ENCODE peak calls at places on chromosomes 5 and 9, in six cellular contexts. One of them, this sample, is unnamed.

GRCh38 chr9:117400131-117400530 is 14.7 kb downstream of the ASTN2 start:
- DNase-seq in stomach: peak; percentile 39
- DNase-seq in PC-3: no peak
- DNase-seq in transverse colon: no peak
- DNase-seq in CD4-positive, CD25-positive, alpha-beta regulatory T cell: no peak
- DNase-seq in left lung: no peak
- DNase-seq in this sample: no peak

GRCh38 chr5:80141147-80141671 is 106.1 kb downstream of the THBS4 start:
- DNase-seq in stomach: peak; percentile 42
- DNase-seq in PC-3: no peak
- DNase-seq in transverse colon: peak; percentile 70
- DNase-seq in CD4-positive, CD25-positive, alpha-beta regulatory T cell: no peak
- DNase-seq in left lung: peak; percentile 78
- DNase-seq in this sample: no peak

GRCh38 chr9:120924698-120925534 is 1.7 kb downstream of the TRAF1 start:
- DNase-seq in PC-3: no peak
- DNase-seq in left lung: no peak
- DNase-seq in CD4-positive, CD25-positive, alpha-beta regulatory T cell: no peak
- DNase-seq in transverse colon: no peak
- DNase-seq in stomach: no peak
- DNase-seq in this sample: no peak

GRCh38 chr5:124252094-124252750 is 494.2 kb downstream of the ZNF608 start:
- DNase-seq in transverse colon: no peak
- DNase-seq in left lung: no peak
- DNase-seq in CD4-positive, CD25-positive, alpha-beta regulatory T cell: no peak
- DNase-seq in stomach: no peak
- DNase-seq in PC-3: no peak
- DNase-seq in this sample: no peak

GRCh38 chr5:15097552-15097951 is 226.0 kb upstream of the ANKH start:
- DNase-seq in stomach: no peak
- DNase-seq in transverse colon: no peak
- DNase-seq in left lung: no peak
- DNase-seq in PC-3: no peak
- DNase-seq in CD4-positive, CD25-positive, alpha-beta regulatory T cell: no peak
- DNase-seq in this sample: no peak

GRCh38 chr5:180832638-180833068 is 28.4 kb downstream of the ZFP62 start:
- DNase-seq in CD4-positive, CD25-positive, alpha-beta regulatory T cell: peak; percentile 59
- DNase-seq in stomach: no peak
- DNase-seq in PC-3: no peak
- DNase-seq in transverse colon: peak; percentile 39
- DNase-seq in left lung: no peak
- DNase-seq in this sample: peak; percentile 49

GRCh38 chr9:115099891-115100290 is 18.1 kb downstream of the TNC start:
- DNase-seq in stomach: no peak
- DNase-seq in left lung: no peak
- DNase-seq in transverse colon: no peak
- DNase-seq in CD4-positive, CD25-positive, alpha-beta regulatory T cell: no peak
- DNase-seq in PC-3: no peak
- DNase-seq in this sample: no peak

GRCh38 chr9:70352356-70352755 is 62.1 kb downstream of the KLF9 start:
- DNase-seq in PC-3: peak; percentile 22
- DNase-seq in stomach: no peak
- DNase-seq in CD4-positive, CD25-positive, alpha-beta regulatory T cell: no peak
- DNase-seq in transverse colon: no peak
- DNase-seq in left lung: no peak
- DNase-seq in this sample: no peak

GRCh38 chr5:6728011-6728794 is 15.0 kb downstream of the TENT4A start:
- DNase-seq in transverse colon: no peak
- DNase-seq in left lung: peak; percentile 37
- DNase-seq in PC-3: no peak
- DNase-seq in CD4-positive, CD25-positive, alpha-beta regulatory T cell: no peak
- DNase-seq in stomach: no peak
- DNase-seq in this sample: no peak

GRCh38 chr9:110932883-110933282 is 105.4 kb downstream of the LPAR1 start:
- DNase-seq in PC-3: no peak
- DNase-seq in transverse colon: no peak
- DNase-seq in CD4-positive, CD25-positive, alpha-beta regulatory T cell: no peak
- DNase-seq in left lung: no peak
- DNase-seq in stomach: no peak
- DNase-seq in this sample: no peak

GRCh38 chr5:62720036-62720441 is 141.4 kb downstream of the LRRC70 start:
- DNase-seq in CD4-positive, CD25-positive, alpha-beta regulatory T cell: no peak
- DNase-seq in left lung: no peak
- DNase-seq in stomach: peak; percentile 33
- DNase-seq in transverse colon: no peak
- DNase-seq in PC-3: peak; percentile 41
- DNase-seq in this sample: no peak

GRCh38 chr5:50302815-50303490 is 138.1 kb downstream of the EMB start:
- DNase-seq in transverse colon: no peak
- DNase-seq in stomach: no peak
- DNase-seq in PC-3: peak; percentile 91
- DNase-seq in left lung: no peak
- DNase-seq in CD4-positive, CD25-positive, alpha-beta regulatory T cell: no peak
- DNase-seq in this sample: no peak

GRCh38 chr9:124774131-124774978 is 2.6 kb upstream of the OLFML2A start:
- DNase-seq in PC-3: peak; percentile 79
- DNase-seq in stomach: peak; percentile 86
- DNase-seq in left lung: peak; percentile 89
- DNase-seq in transverse colon: peak; percentile 89
- DNase-seq in CD4-positive, CD25-positive, alpha-beta regulatory T cell: peak; percentile 76
- DNase-seq in this sample: peak; percentile 71

GRCh38 chr5:95628933-95629332 is 9.0 kb downstream of the GPR150 start:
- DNase-seq in CD4-positive, CD25-positive, alpha-beta regulatory T cell: no peak
- DNase-seq in transverse colon: no peak
- DNase-seq in PC-3: no peak
- DNase-seq in left lung: no peak
- DNase-seq in stomach: no peak
- DNase-seq in this sample: no peak

GRCh38 chr5:1330146-1330846 is 14.6 kb downstream of the CLPTM1L start:
- DNase-seq in PC-3: no peak
- DNase-seq in stomach: peak; percentile 94
- DNase-seq in transverse colon: peak; percentile 61
- DNase-seq in CD4-positive, CD25-positive, alpha-beta regulatory T cell: no peak
- DNase-seq in left lung: peak; percentile 81
- DNase-seq in this sample: no peak

GRCh38 chr9:16133556-16134227 is 580.8 kb downstream of the CCDC171 start:
- DNase-seq in CD4-positive, CD25-positive, alpha-beta regulatory T cell: no peak
- DNase-seq in left lung: no peak
- DNase-seq in transverse colon: peak; percentile 20
- DNase-seq in PC-3: peak; percentile 88
- DNase-seq in stomach: no peak
- DNase-seq in this sample: no peak

GRCh38 chr5:137688248-137688840 is 47.5 kb downstream of the KLHL3 start:
- DNase-seq in CD4-positive, CD25-positive, alpha-beta regulatory T cell: no peak
- DNase-seq in transverse colon: no peak
- DNase-seq in stomach: no peak
- DNase-seq in PC-3: no peak
- DNase-seq in left lung: no peak
- DNase-seq in this sample: no peak

DNA sequence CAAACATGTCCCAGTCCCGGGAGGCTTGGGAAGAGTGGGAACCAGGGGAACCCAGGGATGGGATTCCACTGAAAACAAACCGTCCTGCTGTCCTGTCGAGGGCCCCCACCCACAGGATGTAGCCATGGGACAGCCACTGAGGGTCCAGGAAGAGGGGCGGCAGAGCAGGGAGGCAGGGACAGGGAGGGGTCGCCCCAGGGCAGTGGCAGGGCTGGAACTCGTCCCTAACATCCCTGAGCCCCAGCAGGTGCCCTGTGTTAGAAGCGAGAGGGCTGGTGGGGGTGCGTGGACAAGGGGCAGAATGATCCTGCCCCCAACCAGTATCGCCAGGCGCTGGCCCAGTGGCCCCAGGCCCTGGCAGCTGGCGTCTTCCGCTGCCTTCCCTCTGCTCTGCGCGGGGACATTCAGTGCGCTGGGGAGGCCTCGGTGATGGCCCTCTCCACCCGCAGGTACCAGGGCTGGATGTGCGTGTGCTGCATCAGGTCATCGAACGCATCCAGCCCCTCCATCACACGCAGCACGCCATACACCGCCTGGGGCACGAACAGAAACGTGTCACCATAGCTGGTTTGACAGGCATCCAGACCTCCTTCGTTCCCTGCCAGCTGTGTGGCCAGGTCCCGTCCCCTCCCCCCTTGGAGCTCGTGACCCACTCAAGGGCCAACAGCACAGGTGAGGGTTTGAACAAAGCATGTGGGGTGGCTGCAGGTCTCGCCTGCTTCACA is 6.6 kb downstream of the PTGES2 start:
- DNase-seq in stomach: peak; percentile 22
- DNase-seq in PC-3: no peak
- DNase-seq in transverse colon: peak; percentile 6
- DNase-seq in CD4-positive, CD25-positive, alpha-beta regulatory T cell: no peak
- DNase-seq in left lung: peak; percentile 56
- DNase-seq in this sample: no peak
- H3K27ac ChIP-seq in stomach: no peak overlapping the region
- H3K27ac ChIP-seq in PC-3: no peak overlapping the region
- H3K27ac ChIP-seq in transverse colon: no peak overlapping the region
- H3K27ac ChIP-seq in CD4-positive, CD25-positive, alpha-beta regulatory T cell: no peak overlapping the region
- H3K27ac ChIP-seq in left lung: no peak overlapping the region
- H3K27ac ChIP-seq in this sample: no peak overlapping the region

GRCh38 chr9:93187047-93187446 is 3.1 kb downstream of the WNK2 start:
- DNase-seq in left lung: peak; percentile 47
- DNase-seq in stomach: peak; percentile 34
- DNase-seq in CD4-positive, CD25-positive, alpha-beta regulatory T cell: no peak
- DNase-seq in transverse colon: no peak
- DNase-seq in PC-3: no peak
- DNase-seq in this sample: no peak

GRCh38 chr9:93189369-93190132 is 5.6 kb downstream of the WNK2 start:
- DNase-seq in CD4-positive, CD25-positive, alpha-beta regulatory T cell: no peak
- DNase-seq in left lung: peak; percentile 76
- DNase-seq in transverse colon: no peak
- DNase-seq in PC-3: no peak
- DNase-seq in stomach: no peak
- DNase-seq in this sample: no peak

GRCh38 chr9:93186151-93186715 is 2.3 kb downstream of the WNK2 start:
- DNase-seq in transverse colon: no peak
- DNase-seq in PC-3: no peak
- DNase-seq in stomach: no peak
- DNase-seq in CD4-positive, CD25-positive, alpha-beta regulatory T cell: no peak
- DNase-seq in left lung: peak; percentile 74
- DNase-seq in this sample: no peak

GRCh38 chr9:93188426-93189368 is 4.8 kb downstream of the WNK2 start:
- DNase-seq in left lung: peak; percentile 52
- DNase-seq in transverse colon: no peak
- DNase-seq in PC-3: no peak
- DNase-seq in stomach: no peak
- DNase-seq in CD4-positive, CD25-positive, alpha-beta regulatory T cell: no peak
- DNase-seq in this sample: no peak

GRCh38 chr9:93187574-93187973 is 3.6 kb downstream of the WNK2 start:
- DNase-seq in left lung: peak; percentile 54
- DNase-seq in transverse colon: no peak
- DNase-seq in stomach: no peak
- DNase-seq in PC-3: no peak
- DNase-seq in CD4-positive, CD25-positive, alpha-beta regulatory T cell: no peak
- DNase-seq in this sample: no peak
- H3K27ac ChIP-seq in left lung: no peak overlapping the region
- H3K27ac ChIP-seq in transverse colon: peak overlapping the region; percentile 88
- H3K27ac ChIP-seq in stomach: peak overlapping the region; percentile 50
- H3K27ac ChIP-seq in PC-3: no peak overlapping the region
- H3K27ac ChIP-seq in CD4-positive, CD25-positive, alpha-beta regulatory T cell: no peak overlapping the region
- H3K27ac ChIP-seq in this sample: no peak overlapping the region

GRCh38 chr9:72982161-72982799 is 29.4 kb upstream of the ALDH1A1 start:
- DNase-seq in PC-3: no peak
- DNase-seq in transverse colon: no peak
- DNase-seq in CD4-positive, CD25-positive, alpha-beta regulatory T cell: no peak
- DNase-seq in left lung: no peak
- DNase-seq in stomach: no peak
- DNase-seq in this sample: no peak

GRCh38 chr9:72983056-72983455 is 30.2 kb upstream of the ALDH1A1 start:
- DNase-seq in left lung: no peak
- DNase-seq in transverse colon: no peak
- DNase-seq in PC-3: no peak
- DNase-seq in stomach: peak; percentile 37
- DNase-seq in CD4-positive, CD25-positive, alpha-beta regulatory T cell: no peak
- DNase-seq in this sample: no peak

GRCh38 chr9:72984150-72984947 is 31.5 kb upstream of the ALDH1A1 start:
- DNase-seq in PC-3: no peak
- DNase-seq in transverse colon: no peak
- DNase-seq in stomach: no peak
- DNase-seq in CD4-positive, CD25-positive, alpha-beta regulatory T cell: no peak
- DNase-seq in left lung: no peak
- DNase-seq in this sample: no peak

GRCh38 chr9:72984990-72985389 is 32.1 kb upstream of the ALDH1A1 start:
- DNase-seq in stomach: no peak
- DNase-seq in transverse colon: peak; percentile 60
- DNase-seq in PC-3: no peak
- DNase-seq in CD4-positive, CD25-positive, alpha-beta regulatory T cell: no peak
- DNase-seq in left lung: no peak
- DNase-seq in this sample: no peak

DNA sequence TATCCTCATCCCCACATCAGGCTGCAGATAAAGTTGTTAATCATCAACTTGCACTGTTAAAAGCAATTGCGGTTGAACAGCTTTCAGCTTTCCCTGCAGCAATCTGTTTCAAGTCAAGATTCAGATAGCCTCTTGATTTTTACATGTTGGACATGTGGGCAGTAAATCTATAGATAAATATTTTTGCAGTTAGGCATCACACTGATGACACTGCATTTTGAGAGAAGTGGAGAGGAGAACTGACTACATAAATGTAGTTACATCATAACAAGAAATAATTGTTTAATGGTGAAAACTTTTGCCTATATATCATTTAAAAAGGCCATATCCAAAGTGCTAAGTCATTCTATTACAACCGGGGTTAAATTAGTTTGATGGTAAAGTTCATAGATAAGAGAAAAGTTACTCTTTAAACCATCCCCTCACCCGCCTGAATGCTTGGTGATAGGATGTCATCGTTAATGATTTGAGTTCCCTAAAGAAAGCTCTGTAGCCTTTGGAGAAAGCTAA is 30.7 kb upstream of the ALDH1A1 start:
- DNase-seq in transverse colon: no peak
- DNase-seq in CD4-positive, CD25-positive, alpha-beta regulatory T cell: no peak
- DNase-seq in left lung: no peak
- DNase-seq in PC-3: no peak
- DNase-seq in stomach: no peak
- DNase-seq in this sample: no peak
- H3K27ac ChIP-seq in transverse colon: peak overlapping the region; percentile 28
- H3K27ac ChIP-seq in CD4-positive, CD25-positive, alpha-beta regulatory T cell: no peak overlapping the region
- H3K27ac ChIP-seq in left lung: no peak overlapping the region
- H3K27ac ChIP-seq in PC-3: no peak overlapping the region
- H3K27ac ChIP-seq in stomach: peak overlapping the region; percentile 68
- H3K27ac ChIP-seq in this sample: no peak overlapping the region

DNA sequence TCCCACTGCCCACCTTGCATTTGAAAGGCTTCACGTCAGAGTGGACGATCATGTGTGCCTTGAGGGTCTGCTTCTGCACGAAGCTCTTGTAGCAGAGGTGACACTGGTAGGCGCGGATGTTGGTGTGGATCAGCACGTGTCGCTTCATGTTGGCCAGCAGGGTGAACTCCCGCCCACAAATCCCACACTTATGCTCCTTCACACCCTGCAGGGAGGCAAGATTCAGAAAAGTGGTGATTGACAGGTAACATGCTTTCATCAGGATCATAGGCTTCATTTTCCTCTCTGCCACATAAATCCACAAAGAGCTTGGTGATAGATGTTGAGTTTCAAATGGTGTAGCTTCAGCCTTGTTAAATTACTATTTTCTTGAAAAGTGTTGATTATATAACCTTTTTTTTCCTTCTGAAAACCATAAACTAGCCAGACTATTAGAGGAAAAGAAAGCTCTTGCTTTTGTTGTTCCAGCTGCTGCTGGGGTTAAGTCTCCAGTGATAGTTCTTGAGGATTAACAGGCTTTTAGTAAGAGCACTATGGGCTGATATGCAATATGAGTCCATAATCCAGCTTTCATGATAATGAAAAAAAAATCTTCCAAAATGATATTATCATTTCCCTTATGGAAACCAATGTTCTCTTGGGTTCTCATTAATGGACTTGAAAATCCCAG is 50.7 kb downstream of the ZNF366 start:
- DNase-seq in PC-3: no peak
- DNase-seq in stomach: no peak
- DNase-seq in transverse colon: no peak
- DNase-seq in CD4-positive, CD25-positive, alpha-beta regulatory T cell: no peak
- DNase-seq in left lung: no peak
- DNase-seq in this sample: no peak
- H3K27ac ChIP-seq in PC-3: no peak overlapping the region
- H3K27ac ChIP-seq in stomach: no peak overlapping the region
- H3K27ac ChIP-seq in transverse colon: no peak overlapping the region
- H3K27ac ChIP-seq in CD4-positive, CD25-positive, alpha-beta regulatory T cell: no peak overlapping the region
- H3K27ac ChIP-seq in left lung: no peak overlapping the region
- H3K27ac ChIP-seq in this sample: no peak overlapping the region